ENCODE peak calls at places on chromosomes 7 and 10, in nine cellular contexts. X, V, A, R, P, E, N, U and C are unnamed samples.

GRCh38 chr10:88932539-88933256 is 19.9 kb downstream of the ACTA2 start:
- DNase-seq in N (no peak), A (peak; percentile 72), E (no peak), U (peak; percentile 91), V (peak; percentile 32), R (peak; percentile 89), X (peak; percentile 79), P (peak; percentile 86), C (no peak)

GRCh38 chr10:84264611-84265141 is 19.8 kb downstream of the RGR start:
- DNase-seq in X (no peak), E (peak; percentile 54), P (peak; percentile 67), N (peak; percentile 77), R (peak; percentile 67), A (peak; percentile 64), V (peak; percentile 74), U (peak; percentile 68), C (peak; percentile 54)

GRCh38 chr7:155665957-155666287 is 21.5 kb downstream of the RBM33 start:
- DNase-seq in E (no peak), A (no peak), P (peak; percentile 78), R (peak; percentile 80), N (no peak), V (no peak), X (no peak), U (peak; percentile 84), C (no peak)

GRCh38 chr7:104642551-104642950 is 314.1 kb downstream of the LHFPL3 start:
- DNase-seq in A (no peak), N (no peak), P (no peak), R (no peak), U (no peak), E (no peak), V (no peak), X (no peak), C (no peak)

GRCh38 chr7:130349911-130350782 is 5.5 kb downstream of the CPA5 start:
- DNase-seq in X (peak; percentile 80), V (no peak), A (no peak), E (no peak), P (no peak), N (no peak), R (peak; percentile 79), U (no peak), C (no peak)

GRCh38 chr7:51290702-51291290 is 25.8 kb downstream of the COBL start:
- DNase-seq in X (no peak), P (no peak), V (no peak), R (no peak), N (no peak), U (no peak), E (no peak), A (no peak), C (no peak)

GRCh38 chr7:92766461-92767003 is 69.8 kb downstream of the CDK6 start:
- DNase-seq in E (no peak), A (no peak), N (no peak), U (peak; percentile 73), P (peak; percentile 74), X (peak; percentile 93), R (peak; percentile 51), V (no peak), C (no peak)

GRCh38 chr10:63798599-63799498 is 277.6 kb downstream of the REEP3 start:
- DNase-seq in A (peak; percentile 87), U (peak; percentile 93), E (no peak), P (peak; percentile 76), V (peak; percentile 72), R (peak; percentile 93), N (no peak), X (no peak), C (peak; percentile 73)

GRCh38 chr7:85010306-85010705 is 176.6 kb downstream of the SEMA3D start:
- DNase-seq in U (no peak), N (no peak), X (no peak), R (no peak), V (no peak), E (no peak), P (no peak), A (no peak), C (no peak)

GRCh38 chr7:17274551-17275245 is 23.8 kb upstream of the AHR start:
- DNase-seq in N (no peak), U (peak; percentile 39), V (no peak), A (no peak), E (no peak), P (peak; percentile 84), R (peak; percentile 78), X (no peak), C (no peak)

GRCh38 chr7:74013539-74014272 is 14.3 kb upstream of the ELN start:
- DNase-seq in N (no peak), V (peak; percentile 83), A (no peak), P (no peak), X (no peak), E (no peak), U (peak; percentile 38), R (no peak), C (no peak)

GRCh38 chr10:103273026-103273425 is 3.9 kb upstream of the INA start:
- DNase-seq in R (peak; percentile 94), X (peak; percentile 95), A (no peak), V (no peak), N (no peak), U (peak; percentile 98), E (no peak), P (peak; percentile 97), C (no peak)

GRCh38 chr10:86960003-86960862 is 1.8 kb downstream of the SNCG start:
- DNase-seq in X (peak; percentile 69), V (no peak), U (peak; percentile 76), R (peak; percentile 81), P (peak; percentile 71), E (no peak), N (peak; percentile 49), A (no peak), C (no peak)

GRCh38 chr7:101516849-101517248 is 112.2 kb downstream of the MYL10 start:
- DNase-seq in R (no peak), E (no peak), P (no peak), N (no peak), V (no peak), A (no peak), X (no peak), U (no peak), C (no peak)

GRCh38 chr7:101125989-101126650 is 784 bp upstream of the SERPINE1 start:
- DNase-seq in N (no peak), U (peak; percentile 88), E (no peak), A (no peak), R (peak; percentile 90), V (peak; percentile 27), P (no peak), X (peak; percentile 88), C (no peak)

GRCh38 chr7:69962077-69962855 is 364.0 kb downstream of the AUTS2 start:
- DNase-seq in R (peak; percentile 37), N (no peak), E (no peak), V (peak; percentile 77), X (no peak), P (no peak), A (peak; percentile 7), U (no peak), C (peak; percentile 19)

GRCh38 chr7:151070573-151070960 is 10.0 kb downstream of the FASTK start:
- DNase-seq in A (no peak), E (no peak), P (no peak), X (no peak), U (no peak), V (no peak), R (no peak), N (no peak), C (no peak)

GRCh38 chr7:151066273-151066974 is 7.0 kb downstream of the SLC4A2 start:
- DNase-seq in X (no peak), U (no peak), A (no peak), P (no peak), E (no peak), R (no peak), V (no peak), N (no peak), C (no peak)

GRCh38 chr7:151065516-151065915 is 6.1 kb downstream of the SLC4A2 start:
- DNase-seq in X (no peak), R (no peak), P (no peak), U (no peak), N (no peak), E (no peak), V (no peak), A (no peak), C (no peak)

GRCh38 chr7:151069841-151070572 is 10.6 kb downstream of the FASTK start:
- DNase-seq in X (no peak), R (no peak), U (no peak), V (no peak), A (no peak), P (no peak), E (no peak), N (no peak), C (no peak)

GRCh38 chr7:151068069-151068773 is 8.8 kb downstream of the SLC4A2 start:
- DNase-seq in R (peak; percentile 63), U (no peak), X (no peak), E (no peak), N (no peak), V (no peak), P (no peak), A (no peak), C (no peak)
- H3K4me3 ChIP-seq in R (no peak overlapping the region), U (no peak overlapping the region), X (no peak overlapping the region), E (no peak overlapping the region), N (no peak overlapping the region), V (no peak overlapping the region), P (no peak overlapping the region), A (no peak overlapping the region), C (no peak overlapping the region)

GRCh38 chr7:133709036-133709880 is 417.9 kb upstream of the LRGUK start:
- DNase-seq in R (no peak), N (no peak), E (no peak), A (no peak), U (peak; percentile 22), X (no peak), P (no peak), V (no peak), C (no peak)
- TF ChIP-seq CTCF in R (no peak), N (no peak), E (no peak), A (no peak), U (no peak), X (no peak), P (no peak), V (no peak), C (no peak)

DNA sequence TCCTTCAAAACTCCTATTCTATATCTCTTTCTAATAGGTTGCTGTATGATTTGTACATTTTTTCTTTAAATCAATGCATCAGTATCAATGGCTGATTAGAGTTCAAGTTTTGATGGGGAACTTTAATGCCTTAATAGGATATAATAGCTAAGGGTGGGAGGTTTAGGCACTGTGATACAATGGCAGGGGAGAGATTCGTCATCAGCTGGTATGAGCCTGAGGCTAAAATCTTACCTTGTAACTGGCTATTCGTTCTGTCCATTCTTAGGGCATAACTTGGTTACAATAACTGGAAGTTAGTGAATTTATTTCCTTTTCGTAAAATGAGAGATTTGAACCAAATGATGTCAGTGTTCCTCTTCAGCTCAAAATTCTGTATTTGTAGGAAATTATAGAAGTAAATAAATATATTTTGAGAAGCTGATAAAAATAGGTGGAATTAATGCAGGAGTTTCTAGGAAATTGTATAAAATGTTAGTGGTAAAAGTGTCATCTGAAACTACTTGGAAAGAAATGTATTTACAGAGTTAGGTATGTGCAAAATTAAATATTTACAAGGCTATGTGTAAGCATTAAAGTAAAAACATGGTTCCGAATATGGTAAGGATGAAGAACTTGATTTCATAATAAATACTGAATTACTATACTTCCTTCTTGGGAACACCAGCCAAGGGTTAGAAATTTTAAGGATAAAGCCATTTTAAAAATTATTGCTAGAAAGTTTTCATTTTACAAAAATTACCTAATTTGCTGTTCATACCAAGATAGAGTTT is 27.5 kb upstream of the NAMPT start:
- DNase-seq in U (no peak), A (no peak), P (peak; percentile 85), N (no peak), X (no peak), R (no peak), V (no peak), E (no peak), C (peak; percentile 52)
- H3K4me3 ChIP-seq in U (no peak overlapping the region), A (no peak overlapping the region), P (no peak overlapping the region), N (no peak overlapping the region), X (no peak overlapping the region), R (no peak overlapping the region), V (no peak overlapping the region), E (no peak overlapping the region), C (peak overlapping the region; percentile 16)

GRCh38 chr10:123021517-123021916 is 12.7 kb downstream of the ACADSB start:
- DNase-seq in E (no peak), R (peak; percentile 37), U (peak; percentile 12), N (no peak), X (no peak), P (no peak), A (no peak), V (no peak), C (no peak)
- TF ChIP-seq CTCF in E (peak; percentile 31), R (peak; percentile 52), U (peak; percentile 34), N (no peak), X (no peak), P (peak; percentile 62), A (no peak), V (no peak), C (peak; percentile 58)